ENCODE peak calls at places on chromosome 9, in seven cellular contexts. X is germinal center; A is activated CD4-positive, alpha-beta T cell treated with anti-CD3 and anti-CD28 coated beads, Interleukin-2, amount 50 U/mL, for 1 hour; D is right lobe of liver; Z is hypothalamus; V is stimulated activated CD8-positive, alpha-beta memory T cell treated with anti-CD3 and anti-CD28 coated beads, Interleukin-4, amount 100 ng/mL, for 24 hours; F is CD4-positive, CD25-positive, alpha-beta regulatory T cell. M is an unnamed sample.

GRCh38 chr9:102778756-102779155 is 216.4 kb upstream of the CYLC2 start:
- DNase-seq in A (no peak), F (no peak), Z (no peak), D (no peak), V (no peak), X (no peak), M (no peak)

GRCh38 chr9:91163441-91163772 is 198.3 kb downstream of the AUH start:
- DNase-seq in F (no peak), D (no peak), X (no peak), A (no peak), Z (no peak), V (no peak), M (no peak)

GRCh38 chr9:7491641-7492040 is 307.9 kb downstream of the DMAC1 start:
- DNase-seq in A (no peak), V (no peak), Z (no peak), X (no peak), D (no peak), F (no peak), M (no peak)

GRCh38 chr9:137294684-137295312 is 7.3 kb downstream of the NRARP start:
- DNase-seq in V (no peak), Z (no peak), D (no peak), X (no peak), F (no peak), A (no peak), M (no peak)

GRCh38 chr9:130806388-130806716 is 28.7 kb upstream of the ABL1 start:
- DNase-seq in X (no peak), A (no peak), D (no peak), Z (no peak), F (no peak), V (no peak), M (no peak)

GRCh38 chr9:98549401-98549800 is 159.3 kb downstream of the GABBR2 start:
- DNase-seq in X (no peak), A (no peak), V (no peak), F (no peak), Z (no peak), D (no peak), M (no peak)

GRCh38 chr9:89243296-89244061 is 64.9 kb upstream of the SHC3 start:
- DNase-seq in Z (no peak), D (no peak), F (no peak), X (no peak), A (no peak), V (no peak), M (no peak)

GRCh38 chr9:116087246-116087645 is 66.3 kb upstream of the PAPPA start:
- DNase-seq in X (no peak), V (no peak), Z (peak), D (peak), F (no peak), A (no peak), M (peak)

GRCh38 chr9:68844623-68845612 is 139.9 kb downstream of the PIP5K1B start:
- DNase-seq in F (peak), Z (peak), D (peak), V (peak), A (no peak), X (peak), M (peak)

GRCh38 chr9:7402704-7403389 is 396.7 kb downstream of the DMAC1 start:
- DNase-seq in X (no peak), F (no peak), V (no peak), D (no peak), A (no peak), Z (no peak), M (no peak)

GRCh38 chr9:112086627-112087026 is 88.5 kb downstream of the SUSD1 start:
- DNase-seq in F (no peak), A (no peak), Z (no peak), X (no peak), V (no peak), D (no peak), M (no peak)

GRCh38 chr9:5610491-5610890 is 18.4 kb upstream of the RIC1 start:
- DNase-seq in A (no peak), D (no peak), F (no peak), V (no peak), X (no peak), Z (no peak), M (no peak)

GRCh38 chr9:68538200-68538599 is 2.5 kb downstream of the TMEM252 start:
- DNase-seq in Z (no peak), A (no peak), D (no peak), F (no peak), X (no peak), V (no peak), M (peak)

GRCh38 chr9:115395511-115396021 is 277.6 kb upstream of the TNC start:
- DNase-seq in Z (no peak), A (no peak), D (no peak), V (no peak), X (no peak), F (no peak), M (peak)

GRCh38 chr9:108664309-108665255 is 191.2 kb downstream of the ACTL7B start:
- DNase-seq in A (no peak), D (no peak), V (no peak), Z (no peak), X (no peak), F (no peak), M (no peak)

GRCh38 chr9:68522954-68523353 is 17.7 kb downstream of the TMEM252 start:
- DNase-seq in Z (no peak), A (no peak), X (no peak), V (no peak), D (no peak), F (no peak), M (no peak)

GRCh38 chr9:36298566-36298965 is 40.3 kb upstream of the GNE start:
- DNase-seq in Z (no peak), V (no peak), X (no peak), F (no peak), D (no peak), A (no peak), M (peak)

GRCh38 chr9:24765025-24765756 is 219.5 kb upstream of the IZUMO3 start:
- DNase-seq in D (no peak), V (no peak), A (no peak), F (no peak), Z (no peak), X (no peak), M (no peak)

GRCh38 chr9:127970401-127971313 is 10.1 kb downstream of the EEIG1 start:
- DNase-seq in D (no peak), Z (no peak), A (peak), F (peak), X (peak), V (no peak), M (no peak)

GRCh38 chr9:68822596-68823165 is 117.6 kb downstream of the PIP5K1B start:
- DNase-seq in F (no peak), X (no peak), A (no peak), D (no peak), Z (no peak), V (no peak), M (peak)

GRCh38 chr9:37921546-37922300 is 17.8 kb upstream of the SLC25A51 start:
- DNase-seq in X (no peak), D (peak), Z (no peak), A (no peak), V (no peak), F (no peak), M (no peak)

GRCh38 chr9:36187414-36187813 is 3.3 kb upstream of the CLTA start:
- DNase-seq in V (no peak), X (no peak), F (no peak), A (no peak), D (no peak), Z (no peak), M (peak)

GRCh38 chr9:99093492-99093791 is 11.5 kb upstream of the TGFBR1 start:
- DNase-seq in F (no peak), D (no peak), X (no peak), V (peak), A (no peak), Z (no peak), M (no peak)

GRCh38 chr9:34256104-34256503 is 73.0 kb downstream of the KIF24 start:
- DNase-seq in X (peak), F (no peak), Z (no peak), V (no peak), A (no peak), D (no peak), M (no peak)

M was measured in Daoy.